ENCODE peak calls at places on chromosome 1, in eight cellular contexts. C, G, R, V, K, M, A and U are unnamed samples.

GRCh38 chr1:147151244-147151643 is 21.0 kb downstream of the PRKAB2 start:
- DNase-seq in C (no peak), G (no peak), R (no peak), V (no peak), K (no peak), M (no peak), A (no peak), U (no peak)

GRCh38 chr1:87598429-87598828 is 269.7 kb downstream of the LMO4 start:
- DNase-seq in C (no peak), G (peak; percentile 17), R (no peak), V (no peak), K (no peak), M (no peak), A (peak; percentile 91), U (no peak)

GRCh38 chr1:209755926-209756607 is at the start of gene TRAF3IP3:
- DNase-seq in C (no peak), G (no peak), R (no peak), V (peak; percentile 73), K (no peak), M (no peak), A (no peak), U (peak; percentile 37)

GRCh38 chr1:71296551-71296950 is 215.7 kb upstream of the ZRANB2 start:
- DNase-seq in C (no peak), G (no peak), R (peak; percentile 12), V (no peak), K (no peak), M (no peak), A (no peak), U (no peak)

GRCh38 chr1:201310986-201311355 is 27.7 kb downstream of the PKP1 start:
- DNase-seq in C (peak; percentile 9), G (peak; percentile 95), R (peak; percentile 42), V (no peak), K (peak; percentile 22), M (no peak), A (no peak), U (no peak)

GRCh38 chr1:202588644-202589189 is 121.5 kb downstream of the SYT2 start:
- DNase-seq in C (no peak), G (no peak), R (no peak), V (no peak), K (no peak), M (no peak), A (no peak), U (no peak)

GRCh38 chr1:226821719-226822085 is 48.7 kb upstream of the PSEN2 start:
- DNase-seq in C (peak; percentile 28), G (no peak), R (peak; percentile 78), V (no peak), K (no peak), M (no peak), A (no peak), U (no peak)

GRCh38 chr1:63322248-63322943 is at the start of gene FOXD3:
- DNase-seq in C (peak; percentile 53), G (no peak), R (peak; percentile 54), V (peak; percentile 71), K (peak; percentile 26), M (no peak), A (peak; percentile 87), U (no peak)

GRCh38 chr1:186828612-186829542 is at the start of gene PLA2G4A:
- DNase-seq in C (peak; percentile 57), G (peak; percentile 11), R (peak; percentile 82), V (peak; percentile 64), K (peak; percentile 57), M (peak; percentile 9), A (peak; percentile 78), U (peak; percentile 69)

DNA sequence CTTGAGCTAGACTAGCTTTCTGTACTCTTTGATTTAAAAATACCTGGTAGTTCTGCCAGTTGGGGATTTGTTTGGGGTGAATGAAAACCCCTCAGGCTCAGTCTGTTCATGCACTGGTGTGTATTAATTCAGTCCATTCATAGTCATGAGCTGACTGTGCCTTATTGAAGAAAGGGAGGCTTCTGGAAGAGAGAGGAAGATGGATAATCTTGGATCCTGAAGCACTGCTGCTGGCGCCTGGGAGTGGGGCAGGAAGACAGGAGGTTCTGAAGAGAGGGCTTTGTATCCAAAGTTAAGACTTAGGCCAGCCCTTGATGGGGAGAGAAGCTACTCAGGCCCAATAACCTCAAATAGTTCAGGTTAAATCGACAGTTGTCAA is 83.7 kb downstream of the CAMTA1 start:
- DNase-seq in C (no peak), G (no peak), R (no peak), V (no peak), K (no peak), M (no peak), A (no peak), U (no peak)
- H3K27ac ChIP-seq in C (peak overlapping the region; percentile 75), G (no peak overlapping the region), R (peak overlapping the region; percentile 6), V (no peak overlapping the region), K (no peak overlapping the region), M (no peak overlapping the region), A (no peak overlapping the region), U (peak overlapping the region; percentile 44)

DNA sequence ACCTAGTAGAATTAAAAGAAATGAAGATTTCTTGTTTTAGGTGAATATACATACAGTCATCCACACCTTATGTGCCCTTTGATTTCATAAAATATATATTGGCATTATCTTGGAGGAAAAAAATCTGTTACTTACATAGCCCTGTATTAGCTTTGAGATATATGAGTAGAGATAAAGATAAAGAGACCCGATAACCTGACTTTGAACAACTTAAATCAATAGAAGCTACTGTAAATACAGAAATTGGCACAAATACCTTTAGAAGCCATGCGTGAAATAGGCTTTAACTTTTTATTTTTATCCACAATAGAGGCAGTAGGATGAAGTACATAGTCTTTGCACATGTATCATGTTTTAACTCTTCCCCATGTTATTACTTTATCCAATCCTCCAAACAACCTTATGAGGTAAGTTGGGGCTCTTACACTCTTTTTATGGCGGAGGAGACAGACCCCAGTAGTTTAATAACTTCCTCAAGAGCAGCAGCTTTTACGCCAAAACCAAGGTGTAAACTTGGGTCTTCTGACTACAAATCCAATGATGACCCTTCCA is 2.0 kb downstream of the CD55 start:
- DNase-seq in C (no peak), G (no peak), R (no peak), V (no peak), K (no peak), M (no peak), A (no peak), U (no peak)
- H3K4me3 ChIP-seq in C (peak overlapping the region; percentile 76), G (no peak overlapping the region), R (no peak overlapping the region), V (no peak overlapping the region), K (no peak overlapping the region), M (peak overlapping the region; percentile 82), A (no peak overlapping the region), U (no peak overlapping the region)

GRCh38 chr1:167905182-167905581 is 8.8 kb downstream of the ADCY10 start:
- DNase-seq in C (no peak), G (no peak), R (peak; percentile 74), V (no peak), K (no peak), M (no peak), A (no peak), U (no peak)
- H3K27ac ChIP-seq in C (no peak overlapping the region), G (peak overlapping the region; percentile 3), R (no peak overlapping the region), V (no peak overlapping the region), K (no peak overlapping the region), M (no peak overlapping the region), A (no peak overlapping the region), U (no peak overlapping the region)

DNA sequence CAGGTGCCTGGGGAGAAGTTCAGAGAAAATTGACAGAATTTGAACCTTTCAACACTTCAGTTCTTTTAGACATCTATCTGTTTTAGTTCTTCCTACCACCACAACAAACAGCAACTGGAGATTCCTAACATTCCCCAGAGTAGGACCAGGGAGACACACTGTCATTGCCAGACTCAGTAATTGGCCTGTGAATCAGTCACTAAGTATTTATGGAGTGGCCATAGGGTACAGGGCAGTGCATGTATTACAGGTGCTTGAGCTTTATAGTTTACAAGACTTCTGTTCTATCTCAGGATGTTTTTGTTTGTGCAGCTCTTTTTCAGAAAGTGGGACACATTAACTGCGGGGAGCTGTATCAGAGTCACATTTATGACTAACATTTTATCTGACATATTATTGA is 1.7 kb downstream of the CDC14A start:
- DNase-seq in C (no peak), G (peak; percentile 84), R (no peak), V (no peak), K (no peak), M (no peak), A (peak; percentile 94), U (no peak)
- H3K4me3 ChIP-seq in C (peak overlapping the region; percentile 99), G (no peak overlapping the region), R (no peak overlapping the region), V (no peak overlapping the region), K (peak overlapping the region; percentile 56), M (peak overlapping the region; percentile 98), A (no peak overlapping the region), U (peak overlapping the region; percentile 92)

DNA sequence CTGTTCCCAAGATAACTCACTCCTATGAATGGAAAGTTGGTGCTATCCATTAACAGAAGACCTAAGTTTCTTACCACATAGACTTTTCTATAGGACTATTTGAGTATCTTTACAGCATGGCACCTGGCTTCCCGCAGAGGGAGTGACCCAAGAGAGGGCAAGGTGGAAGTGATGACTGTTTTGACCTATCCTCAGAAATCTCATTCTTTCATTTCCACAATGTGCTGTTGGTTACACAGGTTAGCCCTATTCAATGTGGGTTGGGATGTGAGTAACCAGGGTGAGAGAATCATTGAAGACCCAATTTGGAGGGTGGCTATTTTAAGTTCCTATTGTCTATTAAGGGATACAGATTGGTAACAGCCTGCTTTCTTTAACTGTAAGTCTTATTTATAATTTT is 38.3 kb upstream of the NEXN start:
- DNase-seq in C (no peak), G (no peak), R (no peak), V (no peak), K (no peak), M (no peak), A (no peak), U (no peak)
- H3K27ac ChIP-seq in C (no peak overlapping the region), G (no peak overlapping the region), R (no peak overlapping the region), V (no peak overlapping the region), K (no peak overlapping the region), M (no peak overlapping the region), A (no peak overlapping the region), U (no peak overlapping the region)

GRCh38 chr1:149843302-149844041 is 55.9 kb upstream of the BOLA1 start:
- DNase-seq in C (no peak), G (no peak), R (peak; percentile 6), V (no peak), K (no peak), M (no peak), A (peak; percentile 28), U (no peak)

GRCh38 chr1:149845416-149845815 is 54.0 kb upstream of the BOLA1 start:
- DNase-seq in C (peak; percentile 3), G (no peak), R (peak; percentile 3), V (no peak), K (no peak), M (no peak), A (peak; percentile 91), U (no peak)

GRCh38 chr1:149844096-149844495 is 55.3 kb upstream of the BOLA1 start:
- DNase-seq in C (no peak), G (no peak), R (peak; percentile 41), V (no peak), K (no peak), M (no peak), A (peak; percentile 27), U (no peak)

GRCh38 chr1:149846042-149846441 is 53.3 kb upstream of the BOLA1 start:
- DNase-seq in C (no peak), G (no peak), R (peak; percentile 2), V (no peak), K (no peak), M (no peak), A (no peak), U (no peak)

GRCh38 chr1:149844650-149845255 is 54.6 kb upstream of the BOLA1 start:
- DNase-seq in C (peak; percentile 3), G (no peak), R (no peak), V (no peak), K (no peak), M (no peak), A (peak; percentile 28), U (no peak)
- H3K4me3 ChIP-seq in C (no peak overlapping the region), G (no peak overlapping the region), R (peak overlapping the region; percentile 66), V (no peak overlapping the region), K (no peak overlapping the region), M (no peak overlapping the region), A (no peak overlapping the region), U (no peak overlapping the region)